ENCODE peak calls at places on chromosome X, in ten cellular contexts. One of them, this sample, is unnamed.

GRCh38 chrX:109485470-109486340 is 3.8 kb upstream of the GUCY2F start:
- DNase-seq in HL-60: peak
- DNase-seq in prostate gland: peak
- DNase-seq in WTC11: peak
- DNase-seq in bronchial epithelial cell: peak
- DNase-seq in fibroblast of lung: peak
- DNase-seq in GM20000: peak
- DNase-seq in lung: peak
- DNase-seq in activated CD8-positive, alpha-beta T cell treated with anti-CD3 and anti-CD28 coated beads for 36 hours: peak
- DNase-seq in stomach: peak
- DNase-seq in this sample: peak

GRCh38 chrX:153644356-153645125 is 2.5 kb upstream of the DUSP9 start:
- DNase-seq in activated CD8-positive, alpha-beta T cell treated with anti-CD3 and anti-CD28 coated beads for 36 hours: no peak
- DNase-seq in bronchial epithelial cell: no peak
- DNase-seq in prostate gland: no peak
- DNase-seq in GM20000: peak
- DNase-seq in lung: no peak
- DNase-seq in stomach: no peak
- DNase-seq in fibroblast of lung: no peak
- DNase-seq in HL-60: no peak
- DNase-seq in WTC11: peak
- DNase-seq in this sample: no peak

GRCh38 chrX:5907202-5907601 is 321.5 kb downstream of the NLGN4X start:
- DNase-seq in bronchial epithelial cell: no peak
- DNase-seq in fibroblast of lung: no peak
- DNase-seq in activated CD8-positive, alpha-beta T cell treated with anti-CD3 and anti-CD28 coated beads for 36 hours: no peak
- DNase-seq in prostate gland: no peak
- DNase-seq in stomach: no peak
- DNase-seq in WTC11: peak
- DNase-seq in GM20000: no peak
- DNase-seq in HL-60: no peak
- DNase-seq in lung: no peak
- DNase-seq in this sample: no peak

GRCh38 chrX:39427492-39428289 is 626.4 kb downstream of the MID1IP1 start:
- DNase-seq in fibroblast of lung: peak
- DNase-seq in lung: no peak
- DNase-seq in stomach: no peak
- DNase-seq in WTC11: no peak
- DNase-seq in bronchial epithelial cell: peak
- DNase-seq in activated CD8-positive, alpha-beta T cell treated with anti-CD3 and anti-CD28 coated beads for 36 hours: peak
- DNase-seq in GM20000: no peak
- DNase-seq in HL-60: peak
- DNase-seq in prostate gland: no peak
- DNase-seq in this sample: peak

GRCh38 chrX:141176586-141177451 is at the start of gene LDOC1:
- DNase-seq in stomach: peak
- DNase-seq in HL-60: no peak
- DNase-seq in GM20000: peak
- DNase-seq in fibroblast of lung: peak
- DNase-seq in activated CD8-positive, alpha-beta T cell treated with anti-CD3 and anti-CD28 coated beads for 36 hours: peak
- DNase-seq in WTC11: peak
- DNase-seq in lung: peak
- DNase-seq in prostate gland: peak
- DNase-seq in bronchial epithelial cell: peak
- DNase-seq in this sample: peak

GRCh38 chrX:131783555-131784338 is 239.4 kb upstream of the STK26 start:
- DNase-seq in activated CD8-positive, alpha-beta T cell treated with anti-CD3 and anti-CD28 coated beads for 36 hours: no peak
- DNase-seq in bronchial epithelial cell: no peak
- DNase-seq in prostate gland: no peak
- DNase-seq in WTC11: no peak
- DNase-seq in stomach: peak
- DNase-seq in HL-60: no peak
- DNase-seq in lung: peak
- DNase-seq in GM20000: no peak
- DNase-seq in fibroblast of lung: peak
- DNase-seq in this sample: peak

GRCh38 chrX:71618303-71618721 is at the start of gene CXCR3:
- DNase-seq in WTC11: no peak
- DNase-seq in activated CD8-positive, alpha-beta T cell treated with anti-CD3 and anti-CD28 coated beads for 36 hours: peak
- DNase-seq in HL-60: peak
- DNase-seq in lung: peak
- DNase-seq in GM20000: peak
- DNase-seq in fibroblast of lung: peak
- DNase-seq in prostate gland: no peak
- DNase-seq in bronchial epithelial cell: no peak
- DNase-seq in stomach: no peak
- DNase-seq in this sample: no peak

GRCh38 chrX:130144509-130144908 is 21.1 kb downstream of the AIFM1 start:
- DNase-seq in GM20000: no peak
- DNase-seq in fibroblast of lung: peak
- DNase-seq in bronchial epithelial cell: peak
- DNase-seq in prostate gland: no peak
- DNase-seq in activated CD8-positive, alpha-beta T cell treated with anti-CD3 and anti-CD28 coated beads for 36 hours: no peak
- DNase-seq in lung: no peak
- DNase-seq in stomach: no peak
- DNase-seq in WTC11: no peak
- DNase-seq in HL-60: no peak
- DNase-seq in this sample: no peak

GRCh38 chrX:40102393-40103381 is 4.9 kb upstream of the BCOR start:
- DNase-seq in activated CD8-positive, alpha-beta T cell treated with anti-CD3 and anti-CD28 coated beads for 36 hours: no peak
- DNase-seq in GM20000: no peak
- DNase-seq in lung: no peak
- DNase-seq in HL-60: no peak
- DNase-seq in prostate gland: no peak
- DNase-seq in bronchial epithelial cell: no peak
- DNase-seq in WTC11: no peak
- DNase-seq in fibroblast of lung: no peak
- DNase-seq in stomach: no peak
- DNase-seq in this sample: no peak

GRCh38 chrX:24395775-24396174 is 35.3 kb downstream of the SUPT20HL1 start:
- DNase-seq in HL-60: peak
- DNase-seq in activated CD8-positive, alpha-beta T cell treated with anti-CD3 and anti-CD28 coated beads for 36 hours: peak
- DNase-seq in fibroblast of lung: peak
- DNase-seq in prostate gland: peak
- DNase-seq in lung: peak
- DNase-seq in GM20000: peak
- DNase-seq in stomach: peak
- DNase-seq in WTC11: peak
- DNase-seq in bronchial epithelial cell: peak
- DNase-seq in this sample: peak

GRCh38 chrX:38327775-38328081 is 419 bp upstream of the RPGR start:
- DNase-seq in GM20000: no peak
- DNase-seq in prostate gland: no peak
- DNase-seq in stomach: no peak
- DNase-seq in bronchial epithelial cell: no peak
- DNase-seq in lung: no peak
- DNase-seq in fibroblast of lung: no peak
- DNase-seq in activated CD8-positive, alpha-beta T cell treated with anti-CD3 and anti-CD28 coated beads for 36 hours: no peak
- DNase-seq in HL-60: no peak
- DNase-seq in WTC11: no peak
- DNase-seq in this sample: no peak
- TF ChIP-seq CTCF in GM20000: no peak
- TF ChIP-seq CTCF in prostate gland: no peak
- TF ChIP-seq CTCF in stomach: no peak
- TF ChIP-seq CTCF in bronchial epithelial cell: no peak
- TF ChIP-seq CTCF in lung: no peak
- TF ChIP-seq CTCF in fibroblast of lung: no peak
- TF ChIP-seq CTCF in activated CD8-positive, alpha-beta T cell treated with anti-CD3 and anti-CD28 coated beads for 36 hours: peak
- TF ChIP-seq CTCF in HL-60: no peak
- TF ChIP-seq CTCF in WTC11: no peak
- TF ChIP-seq CTCF in this sample: no peak

DNA sequence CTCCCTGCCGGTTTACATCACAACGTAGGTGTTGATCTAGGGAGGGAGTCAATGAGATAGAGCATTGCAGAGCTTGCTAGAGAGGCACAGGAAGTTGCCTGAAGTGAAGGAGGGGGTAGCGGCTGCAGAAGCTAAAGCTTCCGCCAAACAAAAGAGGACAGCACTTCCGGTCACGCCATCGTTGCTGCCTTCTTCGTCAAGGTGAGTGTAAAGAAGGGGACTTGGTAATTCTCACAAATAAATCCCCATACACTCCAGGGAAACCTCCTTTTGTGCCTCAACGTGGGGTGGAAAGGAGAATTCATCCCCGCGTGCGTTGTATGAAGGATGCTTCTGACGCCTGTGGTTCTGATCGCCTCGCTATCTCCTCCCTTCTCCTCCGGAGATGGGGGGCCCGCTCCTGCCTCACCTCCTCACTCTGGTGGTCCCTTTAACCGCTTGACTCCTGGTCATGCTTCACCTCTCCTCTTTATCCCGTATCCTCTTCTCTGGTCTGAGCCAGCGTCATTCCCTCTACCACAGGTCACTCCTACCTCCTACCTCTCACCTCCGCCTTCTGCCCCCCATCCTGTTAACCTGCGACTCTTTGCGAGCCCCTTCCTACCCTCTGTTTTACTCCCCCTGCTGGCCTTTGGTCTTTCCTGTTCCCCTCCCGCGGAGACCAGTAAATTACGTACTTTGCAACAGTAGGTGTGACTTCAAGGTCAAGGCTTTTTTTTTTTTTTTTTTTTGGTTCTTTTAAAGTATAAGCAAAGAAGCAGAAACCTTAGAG is 59.9 kb downstream of the GSPT2 start:
- DNase-seq in lung: peak
- DNase-seq in bronchial epithelial cell: peak
- DNase-seq in WTC11: peak
- DNase-seq in GM20000: peak
- DNase-seq in fibroblast of lung: peak
- DNase-seq in prostate gland: peak
- DNase-seq in activated CD8-positive, alpha-beta T cell treated with anti-CD3 and anti-CD28 coated beads for 36 hours: peak
- DNase-seq in stomach: peak
- DNase-seq in HL-60: peak
- DNase-seq in this sample: peak
- TF ChIP-seq CTCF in lung: no peak
- TF ChIP-seq CTCF in bronchial epithelial cell: peak
- TF ChIP-seq CTCF in WTC11: no peak
- TF ChIP-seq CTCF in GM20000: no peak
- TF ChIP-seq CTCF in fibroblast of lung: peak
- TF ChIP-seq CTCF in prostate gland: no peak
- TF ChIP-seq CTCF in activated CD8-positive, alpha-beta T cell treated with anti-CD3 and anti-CD28 coated beads for 36 hours: peak
- TF ChIP-seq CTCF in stomach: no peak
- TF ChIP-seq CTCF in HL-60: no peak
- TF ChIP-seq CTCF in this sample: no peak

DNA sequence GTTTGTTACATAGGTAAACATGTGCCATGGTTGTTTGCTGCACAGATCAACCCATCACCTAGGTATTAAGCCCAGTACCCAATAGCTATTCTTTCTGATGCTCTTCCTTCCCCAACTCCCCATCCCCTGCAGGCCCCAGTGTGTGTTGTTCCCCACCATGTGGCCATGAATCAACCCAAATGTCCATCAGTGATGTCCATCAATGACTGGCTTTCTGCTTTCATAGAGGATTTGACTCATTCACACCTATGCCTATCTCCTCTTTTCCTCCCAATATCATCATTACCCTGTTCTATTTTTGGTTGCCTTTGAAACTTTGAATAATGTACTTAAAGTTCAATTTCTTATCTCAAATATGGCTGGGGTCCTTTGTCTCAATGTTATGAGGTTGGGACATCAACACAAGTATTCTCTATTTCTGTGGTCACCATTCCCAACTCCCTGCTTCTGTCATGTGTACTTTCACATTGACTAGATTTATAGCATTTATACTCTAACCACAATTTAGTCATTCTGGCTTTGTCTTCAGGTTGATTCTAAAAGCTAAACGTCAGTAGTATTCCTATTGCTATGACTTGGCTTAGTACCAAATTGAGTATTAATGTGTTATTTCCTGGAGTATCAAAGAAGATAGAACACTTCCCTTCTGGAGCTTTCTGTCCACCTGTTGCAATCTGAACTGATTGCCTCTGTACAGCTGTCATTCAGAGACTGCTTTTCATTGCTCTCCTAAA is 107.2 kb downstream of the TAB3 start:
- DNase-seq in stomach: no peak
- DNase-seq in HL-60: no peak
- DNase-seq in prostate gland: no peak
- DNase-seq in WTC11: no peak
- DNase-seq in lung: no peak
- DNase-seq in fibroblast of lung: no peak
- DNase-seq in activated CD8-positive, alpha-beta T cell treated with anti-CD3 and anti-CD28 coated beads for 36 hours: no peak
- DNase-seq in GM20000: no peak
- DNase-seq in bronchial epithelial cell: no peak
- DNase-seq in this sample: no peak
- TF ChIP-seq CTCF in stomach: no peak
- TF ChIP-seq CTCF in HL-60: no peak
- TF ChIP-seq CTCF in prostate gland: no peak
- TF ChIP-seq CTCF in WTC11: no peak
- TF ChIP-seq CTCF in lung: no peak
- TF ChIP-seq CTCF in fibroblast of lung: no peak
- TF ChIP-seq CTCF in activated CD8-positive, alpha-beta T cell treated with anti-CD3 and anti-CD28 coated beads for 36 hours: no peak
- TF ChIP-seq CTCF in GM20000: no peak
- TF ChIP-seq CTCF in bronchial epithelial cell: no peak
- TF ChIP-seq CTCF in this sample: no peak

DNA sequence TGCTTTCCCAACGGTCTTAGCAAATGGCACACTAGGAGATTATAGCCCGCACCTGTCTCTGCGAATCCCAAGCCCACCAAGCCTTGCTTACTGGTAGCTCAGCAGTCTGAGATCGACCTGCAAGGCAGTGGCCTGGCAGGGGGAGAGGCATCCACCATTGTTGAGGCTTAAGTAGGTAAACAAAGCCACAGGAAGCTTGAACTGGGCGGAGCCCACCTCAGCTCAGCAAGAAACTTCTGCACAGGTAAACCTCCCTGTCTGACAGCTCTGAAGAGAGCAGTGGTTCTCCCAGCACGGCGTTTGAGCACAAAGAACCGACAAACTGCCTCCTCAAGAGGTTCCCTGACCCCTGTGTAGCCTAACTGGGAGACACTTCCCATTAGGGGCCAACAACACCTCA is 42.8 kb downstream of the BRWD3 start:
- DNase-seq in activated CD8-positive, alpha-beta T cell treated with anti-CD3 and anti-CD28 coated beads for 36 hours: no peak
- DNase-seq in lung: no peak
- DNase-seq in bronchial epithelial cell: no peak
- DNase-seq in HL-60: no peak
- DNase-seq in prostate gland: no peak
- DNase-seq in GM20000: no peak
- DNase-seq in stomach: no peak
- DNase-seq in fibroblast of lung: no peak
- DNase-seq in WTC11: no peak
- DNase-seq in this sample: no peak
- TF ChIP-seq CTCF in activated CD8-positive, alpha-beta T cell treated with anti-CD3 and anti-CD28 coated beads for 36 hours: no peak
- TF ChIP-seq CTCF in lung: no peak
- TF ChIP-seq CTCF in bronchial epithelial cell: no peak
- TF ChIP-seq CTCF in HL-60: no peak
- TF ChIP-seq CTCF in prostate gland: no peak
- TF ChIP-seq CTCF in GM20000: no peak
- TF ChIP-seq CTCF in stomach: no peak
- TF ChIP-seq CTCF in fibroblast of lung: no peak
- TF ChIP-seq CTCF in WTC11: no peak
- TF ChIP-seq CTCF in this sample: no peak

GRCh38 chrX:104189862-104190261 is 23.6 kb downstream of the FAM199X start:
- DNase-seq in fibroblast of lung: peak
- DNase-seq in GM20000: no peak
- DNase-seq in bronchial epithelial cell: peak
- DNase-seq in HL-60: no peak
- DNase-seq in WTC11: no peak
- DNase-seq in prostate gland: no peak
- DNase-seq in activated CD8-positive, alpha-beta T cell treated with anti-CD3 and anti-CD28 coated beads for 36 hours: no peak
- DNase-seq in stomach: no peak
- DNase-seq in lung: no peak
- DNase-seq in this sample: no peak
- TF ChIP-seq CTCF in fibroblast of lung: no peak
- TF ChIP-seq CTCF in GM20000: no peak
- TF ChIP-seq CTCF in bronchial epithelial cell: no peak
- TF ChIP-seq CTCF in HL-60: no peak
- TF ChIP-seq CTCF in WTC11: no peak
- TF ChIP-seq CTCF in prostate gland: no peak
- TF ChIP-seq CTCF in activated CD8-positive, alpha-beta T cell treated with anti-CD3 and anti-CD28 coated beads for 36 hours: no peak
- TF ChIP-seq CTCF in stomach: no peak
- TF ChIP-seq CTCF in lung: no peak
- TF ChIP-seq CTCF in this sample: no peak

GRCh38 chrX:145190801-145191389 is 56.4 kb upstream of the SPANXN1 start:
- DNase-seq in HL-60: no peak
- DNase-seq in prostate gland: no peak
- DNase-seq in activated CD8-positive, alpha-beta T cell treated with anti-CD3 and anti-CD28 coated beads for 36 hours: no peak
- DNase-seq in bronchial epithelial cell: no peak
- DNase-seq in WTC11: no peak
- DNase-seq in lung: no peak
- DNase-seq in GM20000: no peak
- DNase-seq in fibroblast of lung: no peak
- DNase-seq in stomach: no peak
- DNase-seq in this sample: no peak
- TF ChIP-seq CTCF in HL-60: no peak
- TF ChIP-seq CTCF in prostate gland: no peak
- TF ChIP-seq CTCF in activated CD8-positive, alpha-beta T cell treated with anti-CD3 and anti-CD28 coated beads for 36 hours: peak
- TF ChIP-seq CTCF in bronchial epithelial cell: peak
- TF ChIP-seq CTCF in WTC11: no peak
- TF ChIP-seq CTCF in lung: no peak
- TF ChIP-seq CTCF in GM20000: no peak
- TF ChIP-seq CTCF in fibroblast of lung: peak
- TF ChIP-seq CTCF in stomach: peak
- TF ChIP-seq CTCF in this sample: peak